ENCODE peak calls at places on chromosomes 12 and 14, in six cellular contexts. C, I, G, T, U and S are unnamed samples.

GRCh38 chr12:93572712-93573551 is 457 bp downstream of the SOCS2 start:
- DNase-seq in I (peak), G (no peak), T (peak), C (peak), U (peak), S (no peak)

GRCh38 chr12:123356159-123356670 is 8.4 kb downstream of the SBNO1 start:
- DNase-seq in U (no peak), T (no peak), C (no peak), I (no peak), G (no peak), S (no peak)

GRCh38 chr14:95063391-95063790 is 93.9 kb downstream of the DICER1 start:
- DNase-seq in G (no peak), T (no peak), C (no peak), U (no peak), I (no peak), S (no peak)

GRCh38 chr14:95462491-95462890 is 54.0 kb downstream of the SYNE3 start:
- DNase-seq in G (no peak), T (no peak), C (no peak), U (no peak), I (no peak), S (no peak)

GRCh38 chr12:30146561-30146960 is 362.8 kb upstream of the TMTC1 start:
- DNase-seq in G (no peak), I (no peak), T (no peak), C (no peak), U (no peak), S (no peak)

GRCh38 chr14:33465952-33466700 is 484.7 kb downstream of the EGLN3 start:
- DNase-seq in T (no peak), I (no peak), C (no peak), U (no peak), G (peak), S (peak)

GRCh38 chr12:14960548-14961465 is 594 bp downstream of the ARHGDIB start:
- DNase-seq in T (no peak), U (peak), G (no peak), I (no peak), C (no peak), S (no peak)

GRCh38 chr12:80697270-80697887 is 10.1 kb upstream of the MYF6 start:
- DNase-seq in U (no peak), C (no peak), I (no peak), G (no peak), T (no peak), S (no peak)

GRCh38 chr14:50679674-50680073 is 11.6 kb upstream of the SAV1 start:
- DNase-seq in I (no peak), C (no peak), T (no peak), U (no peak), G (no peak), S (no peak)

GRCh38 chr14:36021926-36022325 is 154.6 kb downstream of the PTCSC3 start:
- DNase-seq in G (no peak), U (no peak), T (no peak), I (no peak), C (no peak), S (no peak)

GRCh38 chr12:53097564-53098353 is at the start of gene IGFBP6:
- DNase-seq in U (peak), G (no peak), T (peak), C (peak), I (peak), S (peak)

GRCh38 chr14:51261151-51261550 is 21.1 kb downstream of the TMX1 start:
- DNase-seq in G (no peak), I (no peak), C (no peak), T (no peak), U (peak), S (no peak)

GRCh38 chr12:118357327-118358007 is 15.2 kb downstream of the TAOK3 start:
- DNase-seq in T (no peak), C (peak), G (no peak), I (no peak), U (peak), S (no peak)

GRCh38 chr12:14201291-14201690 is 164.2 kb upstream of the ATF7IP start:
- DNase-seq in C (no peak), U (no peak), T (peak), G (no peak), I (no peak), S (no peak)

GRCh38 chr12:6724409-6724797 is 557 bp downstream of the COPS7A start:
- DNase-seq in U (peak), C (no peak), I (no peak), T (no peak), G (no peak), S (no peak)

GRCh38 chr14:64434528-64434927 is 30.8 kb upstream of the AKAP5 start:
- DNase-seq in T (no peak), I (no peak), G (no peak), C (no peak), U (peak), S (no peak)